ENCODE peak calls at places on chromosomes 11 and 22, in nine cellular contexts. B, P, F, K, T, U, R, G and D are unnamed samples.

GRCh38 chr11:133153031-133153430 is 379.3 kb downstream of the OPCML start:
- DNase-seq in B (no peak), T (no peak), R (no peak), G (no peak), F (no peak), U (no peak), K (no peak), P (no peak), D (no peak)

GRCh38 chr11:9716275-9717039 is 52.6 kb downstream of the SWAP70 start:
- DNase-seq in R (no peak), U (no peak), P (peak), F (peak), B (no peak), T (no peak), G (no peak), K (no peak), D (peak)

GRCh38 chr11:46987183-46987582 is 50.6 kb downstream of the CSTPP1 start:
- DNase-seq in P (no peak), K (no peak), G (no peak), B (no peak), R (no peak), U (no peak), T (no peak), F (no peak), D (no peak)

GRCh38 chr11:34468209-34468841 is 29.6 kb downstream of the CAT start:
- DNase-seq in R (peak), U (peak), T (peak), K (peak), F (peak), G (peak), P (no peak), B (no peak), D (peak)

GRCh38 chr11:10096987-10097386 is 197.0 kb downstream of the SBF2 start:
- DNase-seq in G (no peak), T (no peak), F (peak), U (no peak), R (no peak), K (no peak), B (no peak), P (no peak), D (no peak)

GRCh38 chr11:103295704-103296103 is 186.5 kb downstream of the DYNC2H1 start:
- DNase-seq in K (no peak), G (no peak), R (no peak), B (no peak), P (no peak), T (peak), F (no peak), U (no peak), D (peak)

GRCh38 chr11:43381802-43382201 is 23.1 kb downstream of the TTC17 start:
- DNase-seq in P (no peak), B (no peak), K (no peak), T (no peak), G (no peak), U (no peak), F (no peak), R (no peak), D (no peak)

GRCh38 chr22:33986167-33986771 is 66.0 kb upstream of the LARGE1 start:
- DNase-seq in P (no peak), G (no peak), F (no peak), B (no peak), R (no peak), K (no peak), T (no peak), U (no peak), D (no peak)

GRCh38 chr11:44632466-44633123 is 67.1 kb downstream of the CD82 start:
- DNase-seq in R (no peak), F (peak), P (no peak), U (no peak), B (peak), T (peak), K (peak), G (peak), D (peak)

GRCh38 chr11:70504246-70505020 is 106.1 kb downstream of the CTTN start:
- DNase-seq in T (no peak), F (no peak), U (no peak), G (no peak), R (no peak), P (no peak), K (no peak), B (no peak), D (no peak)

GRCh38 chr11:119427279-119427678 is 4.3 kb upstream of the THY1 start:
- DNase-seq in K (no peak), R (no peak), T (no peak), B (no peak), F (no peak), U (no peak), P (no peak), G (peak), D (peak)

GRCh38 chr11:75719089-75719638 is 1.5 kb downstream of the MOGAT2 start:
- DNase-seq in R (no peak), P (peak), U (no peak), B (no peak), T (no peak), F (no peak), G (no peak), K (peak), D (no peak)

GRCh38 chr11:124884340-124884739 is 13.3 kb downstream of the ROBO4 start:
- DNase-seq in U (no peak), F (no peak), G (no peak), K (no peak), B (no peak), R (no peak), T (no peak), P (no peak), D (no peak)

GRCh38 chr11:1839204-1839923 is 583 bp downstream of the TNNI2 start:
- DNase-seq in U (no peak), P (no peak), K (no peak), T (no peak), G (no peak), F (no peak), B (no peak), R (no peak), D (no peak)

GRCh38 chr11:72842644-72843330 is 28.6 kb downstream of the ATG16L2 start:
- DNase-seq in B (no peak), R (no peak), K (no peak), P (no peak), T (no peak), U (no peak), F (no peak), G (no peak), D (no peak)

GRCh38 chr22:32710896-32711295 is 90.6 kb upstream of the TIMP3 start:
- DNase-seq in P (no peak), F (no peak), G (no peak), B (no peak), U (no peak), R (no peak), T (no peak), K (no peak), D (no peak)

DNA sequence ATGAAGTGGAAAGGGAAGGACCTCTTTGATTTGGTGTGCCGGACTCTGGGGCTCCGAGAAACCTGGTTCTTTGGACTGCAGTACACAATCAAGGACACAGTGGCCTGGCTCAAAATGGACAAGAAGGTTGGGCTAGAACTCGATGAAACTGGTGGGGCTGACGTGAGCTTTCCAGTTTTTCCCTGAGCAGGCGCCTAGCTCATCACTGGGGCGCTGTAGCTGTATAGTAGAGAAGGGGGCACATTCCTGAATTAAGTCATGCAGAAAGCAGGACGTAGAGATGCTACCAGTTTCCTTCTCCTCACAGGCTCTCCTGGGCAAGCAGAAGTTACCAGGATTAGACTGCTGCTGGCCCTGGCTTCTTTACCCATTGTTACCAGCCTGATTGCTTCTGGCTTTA is 33.3 kb downstream of the NF2 start:
- DNase-seq in T (no peak), G (no peak), K (no peak), P (no peak), R (no peak), B (no peak), F (no peak), U (no peak), D (no peak)
- TF ChIP-seq MAX in T (no peak), G (no peak), K (no peak), P (no peak), R (no peak), B (no peak), F (no peak), U (no peak), D (no peak)

DNA sequence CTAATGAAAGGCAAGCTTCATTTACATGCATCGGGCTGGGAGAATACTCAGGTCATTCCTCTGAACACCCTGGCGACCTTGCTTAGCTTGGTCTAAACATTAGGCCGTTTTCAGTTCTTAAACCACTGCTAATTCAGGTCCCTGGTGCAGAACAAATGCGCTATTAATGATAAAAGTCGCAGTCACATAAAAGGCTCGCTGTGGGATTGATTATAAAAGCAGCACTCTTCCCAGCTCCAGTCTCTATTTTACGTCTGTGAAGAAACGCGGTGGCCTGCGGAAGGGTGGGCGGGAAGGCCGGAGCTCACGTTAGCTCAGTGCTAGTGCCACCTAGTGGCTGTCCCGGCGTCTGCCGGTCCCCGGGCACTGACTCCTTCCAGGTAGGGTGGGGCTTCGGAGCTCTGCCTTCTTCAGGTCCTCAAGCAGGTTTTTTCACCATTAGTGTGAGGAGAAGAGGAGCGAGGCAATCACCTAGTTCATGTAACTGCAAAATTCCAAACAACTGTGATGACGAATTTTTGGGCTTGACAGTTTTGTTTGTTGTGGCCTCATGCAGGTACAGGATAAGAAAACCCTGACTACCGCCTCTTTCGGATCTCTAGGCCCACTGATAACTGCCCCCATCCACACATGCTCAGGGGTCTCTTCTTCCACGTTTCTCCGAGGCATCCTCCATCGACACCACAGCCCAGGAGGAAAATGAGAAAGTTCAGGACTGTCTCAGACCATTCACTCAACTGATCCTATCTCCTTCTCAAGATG is 66.5 kb upstream of the CLMP start:
- DNase-seq in U (peak), G (peak), T (peak), P (no peak), F (peak), K (peak), R (peak), B (peak), D (peak)
- H3K4me3 ChIP-seq in U (no peak), G (no peak), T (no peak), P (no peak), F (no peak), K (no peak), R (no peak), B (peak), D (no peak)

DNA sequence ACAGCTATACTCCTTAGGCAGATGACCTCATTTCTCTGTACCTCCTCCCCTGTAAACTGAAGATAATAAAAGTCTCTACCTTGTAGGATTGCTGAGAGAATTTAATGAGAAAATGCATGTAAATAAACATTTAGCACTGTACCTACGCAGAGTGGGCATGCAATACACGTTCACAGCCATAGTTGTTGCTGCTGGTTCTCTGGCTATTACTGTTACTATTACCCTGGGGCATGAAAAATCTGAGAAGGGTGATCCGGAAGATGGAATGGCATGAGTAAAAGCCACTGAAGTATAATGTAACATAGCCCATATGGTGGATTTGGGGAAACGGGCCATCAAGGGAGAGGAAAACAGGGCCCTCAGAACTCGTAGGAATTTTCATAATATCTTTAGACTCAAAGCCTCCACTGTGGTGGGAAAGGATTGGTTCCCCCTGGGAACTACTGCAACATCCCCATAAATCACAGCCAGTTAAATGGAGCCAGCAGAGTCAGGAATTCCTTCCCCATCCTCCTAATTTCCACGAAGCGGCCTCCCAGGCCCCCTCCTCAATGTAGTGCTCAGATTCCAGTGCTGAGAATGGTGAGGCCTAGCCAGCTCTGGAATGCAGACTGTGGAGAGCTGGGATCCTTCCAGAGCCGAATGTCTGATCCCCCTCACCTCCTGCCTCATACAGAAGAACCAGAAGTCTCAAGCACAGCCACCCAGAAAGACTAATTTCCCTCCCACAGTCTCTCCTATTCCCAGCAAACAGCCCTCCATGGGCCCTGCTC is 205.2 kb downstream of the MN1 start:
- DNase-seq in K (no peak), P (no peak), U (no peak), B (no peak), F (no peak), T (no peak), G (no peak), R (no peak), D (no peak)
- TF ChIP-seq MAX in K (no peak), P (no peak), U (no peak), B (no peak), F (no peak), T (no peak), G (no peak), R (no peak), D (no peak)

DNA sequence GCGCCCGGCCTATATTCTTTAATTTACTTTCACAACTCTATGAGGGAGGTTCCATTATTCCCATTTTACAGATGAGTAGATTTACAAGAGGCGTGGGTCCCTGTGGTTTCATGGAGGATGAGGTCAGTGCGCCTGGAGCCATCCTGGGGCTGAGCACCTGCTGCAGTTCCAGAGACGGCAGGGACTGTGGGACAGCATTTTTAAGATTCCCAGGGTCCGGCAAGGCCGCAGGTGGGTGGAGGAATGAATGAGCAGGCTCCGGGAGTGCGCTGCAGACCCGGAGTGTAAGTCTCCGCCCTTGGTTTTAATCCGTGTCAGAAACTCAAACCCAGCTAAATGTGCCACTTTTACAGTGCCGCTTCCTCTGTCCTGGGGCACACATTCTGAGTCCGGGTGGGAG is 4.1 kb upstream of the CHRM1 start:
- DNase-seq in G (no peak), T (no peak), U (no peak), B (no peak), R (no peak), K (no peak), P (no peak), F (no peak), D (no peak)
- H3K4me3 ChIP-seq in G (no peak), T (no peak), U (no peak), B (no peak), R (peak), K (no peak), P (no peak), F (no peak), D (no peak)

DNA sequence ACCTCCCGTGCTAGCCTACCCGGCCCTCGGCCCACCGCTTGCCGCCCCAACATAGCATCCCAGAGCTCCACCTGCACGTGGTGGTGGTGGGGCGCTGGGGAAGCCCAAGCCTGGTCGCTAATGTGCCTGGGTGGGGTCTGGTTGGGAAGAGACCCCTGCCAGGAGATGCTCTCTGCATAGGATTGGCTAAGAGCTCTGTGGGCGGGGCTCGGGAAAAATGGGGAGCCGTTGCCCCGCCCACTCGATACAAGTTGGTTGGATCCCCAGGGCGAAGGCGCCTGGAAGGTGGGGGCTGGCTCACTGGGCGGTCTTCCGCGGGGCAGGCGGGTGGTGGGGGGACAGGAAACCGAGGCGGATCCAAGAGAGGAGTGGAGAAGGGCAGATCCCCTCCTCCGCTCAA is 7.6 kb downstream of the LRRC10B start:
- DNase-seq in K (no peak), R (no peak), F (no peak), T (no peak), U (no peak), P (no peak), B (no peak), G (peak), D (no peak)
- TF ChIP-seq MAX in K (no peak), R (peak), F (no peak), T (no peak), U (no peak), P (no peak), B (no peak), G (no peak), D (no peak)

GRCh38 chr11:64292458-64293254 is 1.6 kb downstream of the KCNK4 start:
- DNase-seq in T (no peak), B (no peak), F (no peak), K (no peak), P (no peak), U (no peak), G (no peak), R (no peak), D (no peak)
- H3K4me3 ChIP-seq in T (no peak), B (no peak), F (no peak), K (peak), P (no peak), U (peak), G (no peak), R (peak), D (no peak)

GRCh38 chr22:50734986-50735738 is 2.8 kb upstream of the ACR start:
- DNase-seq in G (no peak), P (no peak), K (no peak), U (no peak), B (no peak), R (no peak), F (no peak), T (no peak), D (no peak)

GRCh38 chr22:50732681-50733080 is 5.3 kb upstream of the ACR start:
- DNase-seq in G (no peak), T (no peak), R (no peak), U (no peak), K (no peak), P (no peak), B (no peak), F (no peak), D (no peak)

GRCh38 chr22:50733521-50734342 is 4.3 kb upstream of the ACR start:
- DNase-seq in B (no peak), U (peak), P (no peak), G (no peak), T (no peak), R (no peak), K (no peak), F (no peak), D (no peak)

GRCh38 chr22:50735739-50736030 is 2.3 kb upstream of the ACR start:
- DNase-seq in F (no peak), R (no peak), K (no peak), G (no peak), P (no peak), B (no peak), U (no peak), T (no peak), D (no peak)

DNA sequence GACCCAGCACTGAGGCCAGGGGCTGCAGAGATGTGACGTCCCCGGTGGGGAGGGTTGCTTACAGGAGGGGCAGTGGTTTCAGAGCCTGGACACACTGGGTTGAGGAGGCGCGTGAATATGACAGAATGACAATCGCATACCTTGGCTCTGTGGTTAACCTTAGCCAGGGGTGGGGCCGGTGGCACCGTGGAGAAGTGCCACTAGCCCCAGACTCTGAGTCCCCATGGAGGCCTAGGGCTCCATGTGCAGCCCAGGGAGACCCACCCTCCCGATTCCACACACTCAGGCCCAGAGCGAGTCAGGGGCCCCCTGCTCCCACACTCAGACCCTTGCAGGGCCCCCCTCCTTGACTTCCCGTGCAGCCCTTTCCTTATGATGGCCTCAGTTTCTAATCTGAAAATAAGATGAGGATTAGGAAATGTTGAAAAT is 3.6 kb upstream of the ACR start:
- DNase-seq in G (no peak), U (no peak), R (no peak), B (no peak), T (no peak), F (no peak), P (no peak), K (no peak), D (no peak)
- TF ChIP-seq MAX in G (no peak), U (no peak), R (no peak), B (no peak), T (no peak), F (no peak), P (no peak), K (no peak), D (no peak)